ENCODE peak calls at places on chromosomes 3 and 15, in six cellular contexts. I, O, J, S, A and R are unnamed samples.

GRCh38 chr3:195270350-195271115 is 426 bp downstream of the XXYLT1 start:
- DNase-seq in A (no peak), I (peak), O (no peak), J (peak), S (no peak), R (no peak)

GRCh38 chr3:53145109-53146077 is 15.2 kb upstream of the RFT1 start:
- DNase-seq in A (no peak), O (no peak), J (no peak), S (no peak), I (no peak), R (no peak)

GRCh38 chr15:47473857-47474256 is 243.4 kb upstream of the SEMA6D start:
- DNase-seq in A (no peak), S (no peak), I (no peak), J (no peak), O (no peak), R (no peak)

GRCh38 chr3:194257030-194257657 is 94.0 kb downstream of the CPN2 start:
- DNase-seq in O (no peak), S (no peak), J (no peak), A (no peak), I (no peak), R (no peak)

GRCh38 chr3:167716920-167717319 is 17.8 kb downstream of the PDCD10 start:
- DNase-seq in I (no peak), J (no peak), O (no peak), S (no peak), A (no peak), R (no peak)

GRCh38 chr15:63915209-63915887 is 81.6 kb upstream of the HERC1 start:
- DNase-seq in I (no peak), J (no peak), A (no peak), S (no peak), O (no peak), R (no peak)

GRCh38 chr3:157130881-157131251 is 29.1 kb downstream of the CCNL1 start:
- DNase-seq in A (no peak), O (peak), S (no peak), I (no peak), J (no peak), R (no peak)

GRCh38 chr3:194758716-194759115 is 73.0 kb downstream of the FAM43A start:
- DNase-seq in I (no peak), J (no peak), O (no peak), S (no peak), A (no peak), R (no peak)

GRCh38 chr15:57323299-57323805 is 53.0 kb upstream of the CGNL1 start:
- DNase-seq in J (no peak), A (no peak), I (no peak), S (no peak), O (no peak), R (no peak)

GRCh38 chr15:98722645-98723044 is 74.3 kb downstream of the IGF1R start:
- DNase-seq in O (no peak), J (no peak), I (no peak), S (no peak), A (no peak), R (no peak)

GRCh38 chr15:64938192-64938591 is 26.5 kb downstream of the ANKDD1A start:
- DNase-seq in J (peak), S (peak), I (no peak), A (no peak), O (no peak), R (no peak)

GRCh38 chr15:78938608-78939488 is 6.0 kb downstream of the CTSH start:
- DNase-seq in O (no peak), I (no peak), J (no peak), S (no peak), A (no peak), R (no peak)

GRCh38 chr3:14857506-14857905 is 38.7 kb downstream of the FGD5 start:
- DNase-seq in I (peak), J (no peak), A (no peak), O (no peak), S (no peak), R (no peak)

GRCh38 chr3:114112696-114113095 is 56.2 kb downstream of the QTRT2 start:
- DNase-seq in S (no peak), O (no peak), A (no peak), J (no peak), I (no peak), R (no peak)

GRCh38 chr15:53193149-53193548 is 403.0 kb upstream of the ONECUT1 start:
- DNase-seq in I (no peak), A (no peak), O (no peak), S (no peak), J (no peak), R (peak)

GRCh38 chr15:71562251-71562650 is 248.1 kb upstream of the NR2E3 start:
- DNase-seq in I (no peak), O (no peak), J (no peak), A (no peak), S (no peak), R (no peak)

GRCh38 chr15:31802761-31803160 is 227.6 kb upstream of the CHRNA7 start:
- DNase-seq in A (no peak), I (no peak), O (no peak), S (no peak), J (no peak), R (no peak)

GRCh38 chr15:67146875-67147381 is 81.5 kb downstream of the SMAD3 start:
- DNase-seq in I (no peak), S (no peak), J (no peak), A (no peak), O (no peak), R (no peak)

GRCh38 chr3:160473233-160473632 is 23.6 kb upstream of the TRIM59 start:
- DNase-seq in I (no peak), J (no peak), O (no peak), S (no peak), A (peak), R (no peak)

GRCh38 chr3:106168941-106169340 is 300.1 kb upstream of the CBLB start:
- DNase-seq in I (no peak), A (no peak), O (no peak), S (no peak), J (no peak), R (no peak)

GRCh38 chr3:191051037-191051436 is 148.0 kb upstream of the OSTN start:
- DNase-seq in A (no peak), O (no peak), S (no peak), I (peak), J (peak), R (no peak)

GRCh38 chr15:83064859-83065258 is 2.2 kb downstream of the BTBD1 start:
- DNase-seq in S (no peak), I (no peak), O (no peak), A (no peak), J (no peak), R (no peak)

GRCh38 chr3:25259871-25260270 is 168.2 kb upstream of the RARB start:
- DNase-seq in I (no peak), O (no peak), A (no peak), J (no peak), S (no peak), R (no peak)

GRCh38 chr3:23981136-23981535 is 36.0 kb downstream of the NR1D2 start:
- DNase-seq in S (no peak), A (no peak), I (no peak), O (no peak), J (no peak), R (no peak)

GRCh38 chr3:42655980-42656679 is 2.6 kb downstream of the ZBTB47 start:
- DNase-seq in O (no peak), J (no peak), I (peak), S (no peak), A (no peak), R (no peak)

GRCh38 chr3:39150803-39151631 is 2.4 kb downstream of the CSRNP1 start:
- DNase-seq in I (peak), J (no peak), O (peak), S (peak), A (peak), R (peak)
- H3K4me3 ChIP-seq in I (peak), J (peak), O (peak), S (peak), A (peak), R (peak)

DNA sequence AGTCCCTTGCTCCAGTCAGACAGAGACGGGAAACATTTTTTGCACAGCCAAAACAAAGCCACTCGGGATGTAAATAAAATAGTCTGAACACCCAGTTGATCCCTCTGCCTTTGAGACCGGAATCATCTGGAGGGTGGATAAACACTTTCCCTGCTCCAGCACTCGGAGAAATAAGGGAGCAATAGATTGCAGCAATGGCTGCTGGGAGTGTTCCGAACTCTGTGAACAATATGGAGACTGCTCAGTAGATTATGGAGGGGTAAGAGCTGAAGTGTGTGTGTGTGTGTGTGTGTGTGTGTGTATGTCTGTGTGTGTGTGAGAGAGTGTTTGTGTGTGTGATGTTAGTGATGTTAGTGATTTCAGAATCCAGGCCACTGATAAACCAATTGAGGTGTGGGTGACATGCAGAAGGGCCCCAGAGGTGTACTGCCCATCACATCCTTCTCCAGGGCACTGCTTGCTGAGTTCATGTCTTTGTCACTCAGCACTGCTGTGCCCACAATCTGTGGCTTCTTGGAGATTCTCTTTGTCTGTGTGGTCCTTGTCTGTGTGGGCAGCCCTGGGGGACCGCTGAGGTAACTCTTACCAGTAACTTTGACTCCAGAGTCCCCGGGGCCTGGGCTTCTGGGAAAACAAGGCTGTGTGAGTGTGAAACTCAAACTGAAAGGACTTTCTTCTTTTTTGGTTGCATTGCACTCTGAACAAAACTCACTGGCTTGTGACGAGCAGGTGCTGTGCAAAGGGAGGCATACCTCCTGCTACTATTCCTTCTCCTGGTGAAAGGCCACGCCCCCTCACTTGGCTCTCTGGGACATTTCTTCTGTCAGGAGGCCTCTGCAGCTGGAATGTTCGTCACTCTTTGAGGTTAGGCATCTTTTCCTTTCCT is 23.0 kb downstream of the CRYGS start:
- DNase-seq in O (no peak), S (no peak), J (no peak), A (no peak), I (no peak), R (no peak)
- H3K4me3 ChIP-seq in O (no peak), S (no peak), J (no peak), A (no peak), I (no peak), R (no peak)

DNA sequence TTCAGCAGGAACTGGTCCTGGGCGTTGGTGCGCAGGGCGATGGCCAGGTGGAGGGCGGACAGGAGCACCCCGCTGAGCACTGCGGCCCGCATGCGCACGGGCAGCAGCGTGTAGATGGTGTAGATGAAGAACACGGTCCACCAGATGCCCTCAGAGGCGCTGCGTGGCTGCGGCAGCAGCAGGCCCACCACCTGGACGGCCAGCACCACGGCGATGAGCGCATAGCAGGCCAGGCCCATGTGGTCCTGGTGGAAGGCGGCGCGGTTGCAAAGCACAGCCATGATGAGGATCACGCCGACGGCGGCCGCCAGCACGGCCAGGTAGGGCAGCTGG is 1.5 kb downstream of the ADCY5 start:
- DNase-seq in O (no peak), S (no peak), I (no peak), J (no peak), A (no peak), R (no peak)
- H3K4me3 ChIP-seq in O (peak), S (peak), I (no peak), J (no peak), A (no peak), R (no peak)

DNA sequence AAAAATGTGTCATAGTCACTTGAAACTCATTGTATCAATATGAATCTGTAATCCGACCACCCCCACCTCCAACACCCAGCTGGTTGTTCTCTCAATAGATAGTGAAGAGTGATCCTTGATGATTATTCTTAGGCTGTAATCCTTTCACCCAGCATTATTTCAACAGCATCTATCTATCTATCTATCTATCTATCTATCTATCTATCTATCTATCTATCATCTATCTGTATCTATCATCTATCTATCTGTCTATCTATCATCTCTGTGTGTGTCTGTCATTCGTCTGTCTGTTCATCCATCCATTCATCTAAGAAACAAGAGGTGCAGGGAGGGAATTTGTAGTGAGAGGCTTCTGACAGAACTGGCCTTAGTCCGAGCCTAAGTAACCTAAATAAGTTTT is 78.7 kb upstream of the IGSF10 start:
- DNase-seq in A (no peak), S (no peak), O (no peak), I (no peak), J (no peak), R (no peak)
- H3K4me3 ChIP-seq in A (no peak), S (no peak), O (no peak), I (no peak), J (no peak), R (no peak)

GRCh38 chr3:128076465-128076782 is 24.2 kb downstream of the SEC61A1 start:
- DNase-seq in I (no peak), O (peak), J (no peak), A (no peak), S (no peak), R (no peak)

GRCh38 chr3:128075516-128076464 is 23.6 kb downstream of the SEC61A1 start:
- DNase-seq in J (peak), I (peak), S (peak), A (peak), O (peak), R (no peak)

GRCh38 chr3:128073807-128074206 is 21.6 kb downstream of the SEC61A1 start:
- DNase-seq in S (no peak), I (no peak), O (no peak), J (no peak), A (no peak), R (no peak)

GRCh38 chr3:128073185-128073725 is 21.0 kb downstream of the SEC61A1 start:
- DNase-seq in A (no peak), I (no peak), O (no peak), J (no peak), S (no peak), R (no peak)

DNA sequence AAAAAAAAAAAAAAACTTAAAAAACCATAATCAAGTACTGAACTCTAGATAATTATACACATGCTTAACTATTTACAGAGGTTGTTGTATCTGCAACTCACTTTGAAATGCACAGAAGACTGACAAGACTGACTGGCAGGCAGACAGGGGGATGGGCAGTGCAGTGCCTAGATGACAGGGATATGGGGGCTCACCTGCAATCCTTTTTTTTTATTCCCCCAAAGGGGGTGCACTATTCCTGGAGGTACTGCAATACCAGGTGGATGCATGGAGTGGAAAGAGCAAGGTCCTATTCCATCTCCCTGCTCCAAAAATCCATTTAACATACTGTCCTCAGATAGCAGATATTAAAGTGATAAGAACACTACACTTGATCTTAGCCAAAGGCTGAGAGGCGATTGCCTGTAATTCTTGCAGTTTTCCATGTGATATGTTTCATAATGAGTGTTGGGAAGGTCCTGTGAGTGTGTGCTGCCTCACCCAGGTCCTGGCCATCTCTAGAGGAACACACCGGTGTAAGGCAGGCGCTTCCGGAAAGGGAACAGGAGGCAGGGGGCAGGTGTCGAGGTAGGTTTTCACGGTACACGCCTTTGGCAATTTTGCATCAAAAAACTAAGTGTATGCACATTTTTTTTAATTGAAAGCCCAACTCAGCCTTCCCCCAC is 22.7 kb downstream of the SEC61A1 start:
- DNase-seq in A (no peak), I (no peak), J (no peak), S (peak), O (no peak), R (no peak)
- H3K4me3 ChIP-seq in A (no peak), I (no peak), J (peak), S (peak), O (peak), R (peak)

GRCh38 chr3:111848246-111848645 is 10.8 kb upstream of the PHLDB2 start:
- DNase-seq in I (no peak), A (no peak), O (no peak), J (peak), S (no peak), R (no peak)
- H3K4me3 ChIP-seq in I (no peak), A (no peak), O (no peak), J (no peak), S (no peak), R (no peak)

DNA sequence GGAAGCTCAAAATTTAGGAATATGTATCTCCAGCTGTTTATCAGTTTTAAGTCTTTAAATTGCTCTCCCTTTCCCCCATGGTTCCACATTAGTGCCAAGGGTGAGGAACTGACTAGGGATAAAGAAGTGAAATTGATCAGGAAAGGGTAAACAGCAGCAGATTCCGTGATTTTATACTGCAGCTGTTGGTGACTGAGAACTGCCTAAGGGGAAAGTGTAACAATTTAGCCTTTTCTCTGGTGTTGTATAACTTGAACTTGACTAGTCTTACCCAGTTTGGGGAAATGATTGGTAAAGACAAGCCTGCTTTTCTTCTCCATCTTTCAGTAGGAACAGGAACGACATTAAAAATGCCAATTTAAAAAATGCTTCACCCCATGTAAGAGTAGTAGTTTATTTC is 5.0 kb downstream of the SPRED1 start:
- DNase-seq in A (no peak), J (no peak), I (no peak), O (no peak), S (no peak), R (no peak)
- H3K4me3 ChIP-seq in A (peak), J (no peak), I (peak), O (no peak), S (no peak), R (no peak)

GRCh38 chr3:198076722-198077308 is 116.8 kb downstream of the LMLN start:
- DNase-seq in O (no peak), I (no peak), S (no peak), A (no peak), J (no peak), R (no peak)

GRCh38 chr3:198079771-198080520 is 119.9 kb downstream of the LMLN start:
- DNase-seq in S (no peak), A (no peak), J (peak), I (no peak), O (no peak), R (no peak)

GRCh38 chr3:198081421-198081844 is 121.4 kb downstream of the LMLN start:
- DNase-seq in J (no peak), O (no peak), A (no peak), S (no peak), I (peak), R (no peak)

GRCh38 chr3:198080521-198081384 is 120.7 kb downstream of the LMLN start:
- DNase-seq in J (peak), S (peak), O (peak), A (no peak), I (peak), R (no peak)
- H3K4me3 ChIP-seq in J (peak), S (peak), O (peak), A (peak), I (peak), R (peak)